ENCODE peak calls at places on chromosomes 7 and 10, in ten cellular contexts. R is left ventricle myocardium inferior, W is breast epithelium, G is uterus, M is esophagus squamous epithelium, Y is ovary, X is adrenal gland, I is epithelial cell of esophagus, E is fibroblast of mammary gland, C is PC-9. V is an unnamed sample.
A peak's percentile ranks its signal among the peaks of the same experiment; 100 is the strongest.

GRCh38 chr7:157859915-157860314 is 523.1 kb downstream of the DNAJB6 start:
- DNase-seq in R (no peak), W (no peak), G (no peak), M (no peak), Y (no peak), X (no peak), I (no peak), E (no peak), C (no peak), V (no peak)

GRCh38 chr7:5643280-5643679 is 138.2 kb downstream of the RNF216 start:
- DNase-seq in R (peak; percentile 47), W (no peak), G (no peak), M (no peak), Y (no peak), X (peak; percentile 79), I (peak; percentile 42), E (no peak), C (peak; percentile 70), V (no peak)

GRCh38 chr10:72593963-72594362 is 31.9 kb downstream of the MICU1 start:
- DNase-seq in R (no peak), W (no peak), G (no peak), M (no peak), Y (no peak), X (no peak), I (no peak), E (no peak), C (no peak), V (no peak)

GRCh38 chr7:139769066-139769465 is 8.7 kb downstream of the HIPK2 start:
- DNase-seq in R (no peak), W (no peak), G (no peak), M (no peak), Y (no peak), X (no peak), I (no peak), E (no peak), C (no peak), V (no peak)

GRCh38 chr10:7389346-7389745 is 21.5 kb downstream of the SFMBT2 start:
- DNase-seq in R (no peak), W (no peak), G (no peak), M (no peak), Y (no peak), X (no peak), I (no peak), E (no peak), C (no peak), V (no peak)

GRCh38 chr10:27815261-27815660 is 69.6 kb upstream of the MKX start:
- DNase-seq in R (no peak), W (no peak), G (no peak), M (no peak), Y (no peak), X (no peak), I (no peak), E (no peak), C (no peak), V (no peak)

GRCh38 chr7:55476071-55476803 is 96.1 kb downstream of the VOPP1 start:
- DNase-seq in R (no peak), W (no peak), G (no peak), M (no peak), Y (no peak), X (peak; percentile 28), I (no peak), E (peak; percentile 64), C (no peak), V (no peak)

GRCh38 chr10:34171957-34172527 is 643.1 kb downstream of the PARD3 start:
- DNase-seq in R (no peak), W (no peak), G (no peak), M (no peak), Y (no peak), X (no peak), I (no peak), E (peak; percentile 96), C (no peak), V (no peak)

GRCh38 chr7:50366311-50366710 is 61.8 kb downstream of the IKZF1 start:
- DNase-seq in R (no peak), W (no peak), G (no peak), M (no peak), Y (no peak), X (no peak), I (no peak), E (no peak), C (no peak), V (no peak)

GRCh38 chr7:50367098-50367497 is 62.6 kb downstream of the IKZF1 start:
- DNase-seq in R (no peak), W (no peak), G (no peak), M (no peak), Y (no peak), X (no peak), I (no peak), E (no peak), C (no peak), V (no peak)

GRCh38 chr7:50369408-50370026 is 65.0 kb downstream of the IKZF1 start:
- DNase-seq in R (no peak), W (no peak), G (no peak), M (no peak), Y (no peak), X (no peak), I (peak; percentile 39), E (peak; percentile 32), C (no peak), V (no peak)

GRCh38 chr7:50368366-50368765 is 63.9 kb downstream of the IKZF1 start:
- DNase-seq in R (no peak), W (no peak), G (no peak), M (no peak), Y (no peak), X (no peak), I (no peak), E (no peak), C (no peak), V (no peak)

GRCh38 chr7:50367570-50367969 is 63.1 kb downstream of the IKZF1 start:
- DNase-seq in R (no peak), W (no peak), G (no peak), M (no peak), Y (no peak), X (no peak), I (no peak), E (no peak), C (no peak), V (no peak)
- H3K4me3 ChIP-seq in R (no peak overlapping the region), W (no peak overlapping the region), G (no peak overlapping the region), M (no peak overlapping the region), Y (no peak overlapping the region), X (no peak overlapping the region), I (no peak overlapping the region), E (no peak overlapping the region), C (no peak overlapping the region), V (no peak overlapping the region)

DNA sequence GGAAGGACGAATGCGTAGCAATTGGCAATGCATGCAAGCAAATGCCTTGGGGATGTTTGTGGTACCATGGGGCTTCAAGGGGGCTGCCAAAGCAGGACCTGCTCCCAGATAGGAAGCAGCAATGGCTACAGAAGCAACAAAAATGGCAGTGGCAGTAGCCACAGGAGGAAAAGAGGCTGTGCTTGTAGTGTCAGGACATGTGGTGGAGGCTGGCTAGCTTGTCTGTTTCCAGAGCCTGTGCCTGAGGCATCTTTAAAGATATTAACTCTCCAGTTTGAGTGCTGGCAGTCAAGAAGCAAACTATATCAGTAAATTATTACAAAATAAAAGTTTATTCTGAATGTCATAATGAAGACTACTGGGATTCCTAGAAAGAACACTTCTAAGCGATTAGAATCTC is 441.3 kb upstream of the SEMA3D start:
- DNase-seq in R (no peak), W (no peak), G (no peak), M (no peak), Y (no peak), X (no peak), I (no peak), E (no peak), C (no peak), V (no peak)
- H3K4me3 ChIP-seq in R (no peak overlapping the region), W (no peak overlapping the region), G (no peak overlapping the region), M (no peak overlapping the region), Y (no peak overlapping the region), X (no peak overlapping the region), I (no peak overlapping the region), E (no peak overlapping the region), C (no peak overlapping the region), V (no peak overlapping the region)

GRCh38 chr7:67463983-67464382 is 467.4 kb downstream of the TYW1 start:
- DNase-seq in R (no peak), W (no peak), G (no peak), M (no peak), Y (no peak), X (no peak), I (no peak), E (no peak), C (no peak), V (no peak)
- H3K4me3 ChIP-seq in R (no peak overlapping the region), W (no peak overlapping the region), G (no peak overlapping the region), M (no peak overlapping the region), Y (no peak overlapping the region), X (no peak overlapping the region), I (no peak overlapping the region), E (no peak overlapping the region), C (no peak overlapping the region), V (no peak overlapping the region)

GRCh38 chr7:100895701-100895955 is at the start of gene ACHE:
- DNase-seq in R (no peak), W (no peak), G (no peak), M (no peak), Y (no peak), X (no peak), I (no peak), E (no peak), C (no peak), V (no peak)

GRCh38 chr7:100894860-100895700 is 608 bp downstream of the ACHE start:
- DNase-seq in R (peak; percentile 29), W (no peak), G (peak; percentile 66), M (no peak), Y (peak; percentile 68), X (peak; percentile 52), I (no peak), E (no peak), C (peak; percentile 54), V (peak; percentile 61)

GRCh38 chr7:100892364-100893317 is 3.0 kb downstream of the ACHE start:
- DNase-seq in R (no peak), W (no peak), G (no peak), M (no peak), Y (peak; percentile 39), X (no peak), I (no peak), E (no peak), C (no peak), V (no peak)

GRCh38 chr7:100893318-100893895 is 2.3 kb downstream of the ACHE start:
- DNase-seq in R (no peak), W (no peak), G (no peak), M (no peak), Y (no peak), X (no peak), I (no peak), E (no peak), C (no peak), V (no peak)

DNA sequence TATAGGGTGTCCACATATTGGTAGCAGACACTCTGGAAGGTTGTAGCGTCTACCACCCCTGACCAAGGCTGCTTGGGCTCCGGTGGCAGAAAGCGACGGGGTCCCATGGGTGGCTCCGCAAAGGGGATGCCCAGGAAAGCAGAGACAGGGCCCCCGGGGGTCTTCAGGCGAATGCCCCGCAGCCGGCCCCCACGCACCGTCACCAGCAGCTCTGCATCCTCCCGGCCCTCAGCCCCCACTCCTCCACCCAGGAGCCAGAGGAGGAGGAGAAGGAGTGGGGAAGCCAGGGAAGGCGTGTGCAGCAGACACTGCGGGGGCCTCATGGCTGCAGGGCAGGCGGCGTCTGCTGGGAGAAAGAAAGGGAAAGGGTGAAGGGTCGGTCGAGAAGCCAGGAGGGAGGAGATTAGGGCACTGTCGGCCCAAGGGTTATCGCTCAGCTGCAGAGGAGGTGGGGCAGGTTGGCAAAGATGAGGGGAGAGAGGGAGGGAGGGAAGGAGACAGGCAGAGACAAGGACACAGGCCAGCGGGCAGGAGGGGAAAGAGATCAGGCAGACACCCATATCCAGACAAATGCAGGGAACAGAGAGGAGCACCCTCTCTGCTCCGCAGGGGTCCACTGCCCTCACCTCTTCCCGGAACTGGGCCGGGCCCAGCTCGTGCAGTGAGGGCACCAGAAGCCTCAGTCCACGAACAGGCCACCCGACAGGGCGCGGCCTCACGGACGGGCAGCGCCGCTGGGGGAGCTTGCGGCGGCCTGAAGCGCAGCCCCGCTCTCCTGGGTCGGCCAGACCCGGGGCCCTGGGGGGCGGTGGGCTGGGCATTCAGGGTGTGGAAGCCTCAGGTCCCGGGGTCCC is 1.6 kb downstream of the ACHE start:
- DNase-seq in R (no peak), W (no peak), G (no peak), M (no peak), Y (no peak), X (no peak), I (no peak), E (no peak), C (no peak), V (no peak)
- H3K4me3 ChIP-seq in R (peak overlapping the region; percentile 65), W (peak overlapping the region; percentile 58), G (peak overlapping the region; percentile 34), M (peak overlapping the region; percentile 50), Y (peak overlapping the region; percentile 41), X (no peak overlapping the region), I (no peak overlapping the region), E (no peak overlapping the region), C (no peak overlapping the region), V (peak overlapping the region; percentile 50)